ENCODE peak calls at places on chromosomes 7 and 10, in five cellular contexts. One of them, this sample, is unnamed.

GRCh38 chr7:155824195-155824915 is 12.1 kb upstream of the SHH start:
- DNase-seq in IMR-90: peak
- DNase-seq in K562: no peak
- DNase-seq in HepG2: no peak
- DNase-seq in A549: no peak
- DNase-seq in this sample: no peak

GRCh38 chr7:98616381-98617050 is 569 bp upstream of the NPTX2 start:
- DNase-seq in K562: no peak
- DNase-seq in A549: no peak
- DNase-seq in IMR-90: no peak
- DNase-seq in HepG2: no peak
- DNase-seq in this sample: no peak

GRCh38 chr10:72597897-72598296 is 28.0 kb downstream of the MICU1 start:
- DNase-seq in HepG2: no peak
- DNase-seq in A549: no peak
- DNase-seq in K562: no peak
- DNase-seq in IMR-90: peak
- DNase-seq in this sample: no peak

GRCh38 chr7:100373261-100373831 is at the start of gene PILRA:
- DNase-seq in A549: no peak
- DNase-seq in IMR-90: no peak
- DNase-seq in HepG2: no peak
- DNase-seq in K562: no peak
- DNase-seq in this sample: no peak

GRCh38 chr7:41910916-41911315 is 208.0 kb upstream of the INHBA start:
- DNase-seq in HepG2: no peak
- DNase-seq in IMR-90: peak
- DNase-seq in K562: no peak
- DNase-seq in A549: no peak
- DNase-seq in this sample: no peak

GRCh38 chr10:7111574-7111973 is 299.3 kb downstream of the SFMBT2 start:
- DNase-seq in K562: no peak
- DNase-seq in A549: no peak
- DNase-seq in IMR-90: peak
- DNase-seq in HepG2: no peak
- DNase-seq in this sample: no peak

GRCh38 chr10:48511855-48512191 is 93.0 kb downstream of the ARHGAP22 start:
- DNase-seq in HepG2: no peak
- DNase-seq in K562: no peak
- DNase-seq in IMR-90: no peak
- DNase-seq in A549: no peak
- DNase-seq in this sample: no peak

GRCh38 chr7:154296443-154296842 is 244.2 kb downstream of the DPP6 start:
- DNase-seq in A549: no peak
- DNase-seq in K562: no peak
- DNase-seq in HepG2: no peak
- DNase-seq in IMR-90: no peak
- DNase-seq in this sample: no peak

GRCh38 chr7:111743244-111743852 is 181.1 kb upstream of the IMMP2L start:
- DNase-seq in K562: no peak
- DNase-seq in IMR-90: no peak
- DNase-seq in HepG2: no peak
- DNase-seq in A549: no peak
- DNase-seq in this sample: no peak

GRCh38 chr10:117275121-117275520 is 34.2 kb downstream of the SLC18A2 start:
- DNase-seq in IMR-90: no peak
- DNase-seq in A549: no peak
- DNase-seq in K562: no peak
- DNase-seq in HepG2: no peak
- DNase-seq in this sample: no peak

GRCh38 chr7:65951837-65952578 is 30.0 kb downstream of the GUSB start:
- DNase-seq in A549: peak
- DNase-seq in HepG2: no peak
- DNase-seq in K562: no peak
- DNase-seq in IMR-90: no peak
- DNase-seq in this sample: no peak

GRCh38 chr7:31603076-31603475 is 83.9 kb upstream of the PPP1R17 start:
- DNase-seq in K562: no peak
- DNase-seq in IMR-90: no peak
- DNase-seq in A549: no peak
- DNase-seq in HepG2: no peak
- DNase-seq in this sample: no peak

GRCh38 chr10:44316187-44316921 is 68.5 kb downstream of the CXCL12 start:
- DNase-seq in IMR-90: no peak
- DNase-seq in A549: peak
- DNase-seq in K562: peak
- DNase-seq in HepG2: no peak
- DNase-seq in this sample: peak

GRCh38 chr7:29482056-29482455 is 81.6 kb upstream of the PRR15 start:
- DNase-seq in IMR-90: no peak
- DNase-seq in A549: no peak
- DNase-seq in K562: no peak
- DNase-seq in HepG2: no peak
- DNase-seq in this sample: no peak

GRCh38 chr7:36280840-36281812 is 108.5 kb upstream of the ANLN start:
- DNase-seq in IMR-90: peak
- DNase-seq in A549: peak
- DNase-seq in K562: no peak
- DNase-seq in HepG2: no peak
- DNase-seq in this sample: no peak

GRCh38 chr7:66183700-66184099 is 21.4 kb upstream of the TPST1 start:
- DNase-seq in A549: peak
- DNase-seq in K562: no peak
- DNase-seq in HepG2: no peak
- DNase-seq in IMR-90: peak
- DNase-seq in this sample: no peak

GRCh38 chr10:103062854-103063642 is 130.0 kb downstream of the NT5C2 start:
- DNase-seq in HepG2: no peak
- DNase-seq in K562: no peak
- DNase-seq in IMR-90: no peak
- DNase-seq in A549: peak
- DNase-seq in this sample: no peak

GRCh38 chr7:123230603-123231002 is 30.8 kb upstream of the SLC13A1 start:
- DNase-seq in IMR-90: no peak
- DNase-seq in A549: no peak
- DNase-seq in K562: no peak
- DNase-seq in HepG2: no peak
- DNase-seq in this sample: no peak

GRCh38 chr10:69895759-69896158 is 94.1 kb downstream of the COL13A1 start:
- DNase-seq in A549: no peak
- DNase-seq in K562: no peak
- DNase-seq in HepG2: no peak
- DNase-seq in IMR-90: peak
- DNase-seq in this sample: no peak

GRCh38 chr10:16909271-16909767 is 92.1 kb upstream of the RSU1 start:
- DNase-seq in HepG2: no peak
- DNase-seq in K562: no peak
- DNase-seq in A549: no peak
- DNase-seq in IMR-90: peak
- DNase-seq in this sample: no peak

GRCh38 chr7:80882213-80882801 is 36.5 kb downstream of the SEMA3C start:
- DNase-seq in HepG2: no peak
- DNase-seq in K562: no peak
- DNase-seq in A549: no peak
- DNase-seq in IMR-90: no peak
- DNase-seq in this sample: no peak

GRCh38 chr7:103576616-103577015 is 130.6 kb upstream of the SLC26A5 start:
- DNase-seq in IMR-90: no peak
- DNase-seq in HepG2: no peak
- DNase-seq in K562: no peak
- DNase-seq in A549: no peak
- DNase-seq in this sample: no peak

GRCh38 chr7:151244156-151244870 is 4.2 kb downstream of the SMARCD3 start:
- DNase-seq in IMR-90: peak
- DNase-seq in K562: peak
- DNase-seq in A549: peak
- DNase-seq in HepG2: no peak
- DNase-seq in this sample: peak

GRCh38 chr10:23585666-23586065 is 146.8 kb downstream of the OTUD1 start:
- DNase-seq in HepG2: no peak
- DNase-seq in IMR-90: no peak
- DNase-seq in A549: no peak
- DNase-seq in K562: no peak
- DNase-seq in this sample: no peak
- TF ChIP-seq MAFK in HepG2: no peak
- TF ChIP-seq MAFK in IMR-90: no peak
- TF ChIP-seq MAFK in A549: no peak
- TF ChIP-seq MAFK in K562: no peak
- TF ChIP-seq MAFK in this sample: no peak

DNA sequence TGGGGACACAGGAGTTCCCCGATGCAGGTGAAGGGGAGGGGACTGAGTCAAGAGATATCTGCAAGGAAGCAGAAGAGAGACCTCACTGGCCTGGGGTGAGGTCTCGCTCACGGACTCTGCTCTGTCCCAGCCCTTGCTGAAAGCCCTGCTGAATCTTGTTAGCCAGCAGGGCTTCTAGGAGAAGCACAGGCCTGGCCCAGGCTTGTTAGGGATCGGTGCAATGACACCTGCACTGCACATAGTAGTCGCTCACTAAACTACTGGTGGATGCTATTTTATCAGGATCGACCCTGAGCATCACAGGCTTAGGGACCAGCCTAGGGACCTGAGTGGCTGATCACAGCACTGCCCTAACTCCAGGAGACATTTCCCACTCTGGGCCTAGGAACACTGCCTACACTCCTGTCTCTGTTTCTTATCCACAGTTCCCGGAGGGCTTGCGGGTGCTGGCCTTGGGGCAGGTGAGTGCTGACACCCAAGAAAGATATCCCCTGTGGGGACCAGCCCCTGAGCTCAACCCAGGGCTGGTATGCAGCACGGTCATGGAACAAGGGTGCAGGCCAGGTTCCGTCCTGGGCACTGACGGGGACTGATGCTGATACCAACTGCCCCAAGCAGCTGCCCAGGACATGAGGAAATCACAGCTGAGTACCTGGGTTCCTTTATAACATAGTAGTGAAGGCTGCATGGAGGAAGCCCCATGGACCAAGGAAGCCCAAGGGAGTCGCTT is 13.0 kb downstream of the ELN start:
- DNase-seq in HepG2: no peak
- DNase-seq in IMR-90: no peak
- DNase-seq in A549: no peak
- DNase-seq in K562: no peak
- DNase-seq in this sample: no peak
- TF ChIP-seq MAFK in HepG2: no peak
- TF ChIP-seq MAFK in IMR-90: no peak
- TF ChIP-seq MAFK in A549: no peak
- TF ChIP-seq MAFK in K562: no peak
- TF ChIP-seq MAFK in this sample: no peak

GRCh38 chr7:158812684-158813083 is 16.6 kb downstream of the ESYT2 start:
- DNase-seq in A549: no peak
- DNase-seq in HepG2: no peak
- DNase-seq in K562: no peak
- DNase-seq in IMR-90: no peak
- DNase-seq in this sample: no peak

GRCh38 chr7:158810846-158811245 is 18.5 kb downstream of the ESYT2 start:
- DNase-seq in A549: no peak
- DNase-seq in K562: no peak
- DNase-seq in IMR-90: no peak
- DNase-seq in HepG2: no peak
- DNase-seq in this sample: no peak

GRCh38 chr7:158809596-158809995 is 19.7 kb downstream of the ESYT2 start:
- DNase-seq in HepG2: no peak
- DNase-seq in K562: no peak
- DNase-seq in A549: no peak
- DNase-seq in IMR-90: peak
- DNase-seq in this sample: no peak

GRCh38 chr7:158811894-158812293 is 17.4 kb downstream of the ESYT2 start:
- DNase-seq in A549: no peak
- DNase-seq in HepG2: no peak
- DNase-seq in IMR-90: no peak
- DNase-seq in K562: no peak
- DNase-seq in this sample: peak

GRCh38 chr7:158811461-158811860 is 17.8 kb downstream of the ESYT2 start:
- DNase-seq in K562: no peak
- DNase-seq in A549: peak
- DNase-seq in HepG2: no peak
- DNase-seq in IMR-90: peak
- DNase-seq in this sample: no peak
- TF ChIP-seq MAFK in K562: no peak
- TF ChIP-seq MAFK in A549: no peak
- TF ChIP-seq MAFK in HepG2: no peak
- TF ChIP-seq MAFK in IMR-90: no peak
- TF ChIP-seq MAFK in this sample: no peak

GRCh38 chr10:132363921-132364593 is 32.1 kb downstream of the LRRC27 start:
- DNase-seq in K562: peak
- DNase-seq in HepG2: peak
- DNase-seq in A549: peak
- DNase-seq in IMR-90: no peak
- DNase-seq in this sample: no peak
- TF ChIP-seq MAFK in K562: no peak
- TF ChIP-seq MAFK in HepG2: no peak
- TF ChIP-seq MAFK in A549: no peak
- TF ChIP-seq MAFK in IMR-90: no peak
- TF ChIP-seq MAFK in this sample: no peak

GRCh38 chr7:12518920-12519681 is 51.4 kb upstream of the SCIN start:
- DNase-seq in A549: peak
- DNase-seq in K562: peak
- DNase-seq in IMR-90: no peak
- DNase-seq in HepG2: peak
- DNase-seq in this sample: peak

GRCh38 chr7:12519682-12520009 is 50.9 kb upstream of the SCIN start:
- DNase-seq in HepG2: no peak
- DNase-seq in A549: no peak
- DNase-seq in IMR-90: no peak
- DNase-seq in K562: no peak
- DNase-seq in this sample: no peak

GRCh38 chr7:12529971-12530710 is 40.4 kb upstream of the SCIN start:
- DNase-seq in IMR-90: no peak
- DNase-seq in K562: no peak
- DNase-seq in HepG2: no peak
- DNase-seq in A549: no peak
- DNase-seq in this sample: no peak

DNA sequence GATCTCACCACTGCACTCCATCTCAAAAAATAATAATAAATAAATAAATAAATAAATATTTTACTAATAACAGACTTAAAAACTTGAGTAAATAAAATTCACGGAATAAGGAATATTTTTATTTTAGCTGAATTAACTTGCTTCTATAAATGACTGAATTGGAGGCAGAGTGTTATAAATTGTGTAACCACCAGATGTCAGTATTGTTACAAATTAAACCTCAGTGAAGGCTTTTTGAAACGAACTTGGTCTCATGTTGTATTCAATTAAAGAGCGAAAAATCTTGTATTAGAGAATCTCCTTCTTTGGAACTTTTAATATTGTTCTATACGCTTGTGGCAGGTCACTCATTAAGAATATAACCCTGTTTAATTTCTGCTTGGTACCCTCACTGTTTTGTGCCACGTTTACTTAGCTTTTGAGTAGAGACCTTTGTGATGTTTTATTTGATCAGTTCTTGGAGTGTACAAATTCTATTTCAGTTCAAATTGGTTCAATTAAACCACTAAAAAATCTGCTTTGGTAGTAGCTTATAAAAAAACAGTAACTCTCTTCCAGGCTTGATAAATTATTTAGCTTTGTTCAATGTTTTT is 45.6 kb upstream of the SCIN start:
- DNase-seq in K562: peak
- DNase-seq in A549: peak
- DNase-seq in IMR-90: peak
- DNase-seq in HepG2: peak
- DNase-seq in this sample: no peak
- TF ChIP-seq MAFK in K562: no peak
- TF ChIP-seq MAFK in A549: no peak
- TF ChIP-seq MAFK in IMR-90: no peak
- TF ChIP-seq MAFK in HepG2: no peak
- TF ChIP-seq MAFK in this sample: no peak

GRCh38 chr7:97179454-97180104 is 62.1 kb downstream of the SDHAF3 start:
- DNase-seq in IMR-90: peak
- DNase-seq in A549: peak
- DNase-seq in HepG2: peak
- DNase-seq in K562: peak
- DNase-seq in this sample: no peak
- TF ChIP-seq MAFK in IMR-90: no peak
- TF ChIP-seq MAFK in A549: no peak
- TF ChIP-seq MAFK in HepG2: no peak
- TF ChIP-seq MAFK in K562: no peak
- TF ChIP-seq MAFK in this sample: no peak